ENCODE peak calls at places on chromosomes 11 and 22, in eight cellular contexts. Z is right lobe of liver, R is Calu3, I is GM03348, T is colonic mucosa, J is lower leg skin, B is glomerular endothelial cell, Q is fibroblast of mammary gland. C is an unnamed sample.

GRCh38 chr11:118618991-118619375 is 11.6 kb downstream of the PHLDB1 start:
- DNase-seq in Z (no peak), R (no peak), I (peak), T (no peak), J (peak), B (no peak), Q (peak), C (no peak)

GRCh38 chr22:47294222-47294532 is 531.7 kb downstream of the TBC1D22A start:
- DNase-seq in Z (no peak), R (no peak), I (no peak), T (no peak), J (peak), B (no peak), Q (peak), C (no peak)

GRCh38 chr11:117181586-117182550 is 3.3 kb downstream of the SIDT2 start:
- DNase-seq in Z (peak), R (no peak), I (no peak), T (peak), J (no peak), B (no peak), Q (no peak), C (no peak)

GRCh38 chr11:96154802-96155520 is 188.0 kb downstream of the MAML2 start:
- DNase-seq in Z (no peak), R (no peak), I (peak), T (no peak), J (no peak), B (no peak), Q (peak), C (no peak)

GRCh38 chr11:20015529-20016427 is 144.5 kb downstream of the DBX1 start:
- DNase-seq in Z (no peak), R (no peak), I (no peak), T (no peak), J (no peak), B (no peak), Q (no peak), C (no peak)

GRCh38 chr11:32103941-32104340 is 13.1 kb downstream of the RCN1 start:
- DNase-seq in Z (no peak), R (no peak), I (no peak), T (no peak), J (no peak), B (no peak), Q (no peak), C (no peak)

GRCh38 chr11:48141475-48142100 is 75.0 kb upstream of the OR4B1 start:
- DNase-seq in Z (no peak), R (no peak), I (peak), T (no peak), J (no peak), B (no peak), Q (peak), C (no peak)

GRCh38 chr11:66081505-66081904 is 11.4 kb downstream of the PACS1 start:
- DNase-seq in Z (peak), R (peak), I (peak), T (peak), J (peak), B (no peak), Q (no peak), C (peak)

GRCh38 chr11:130674686-130675085 is 226.2 kb downstream of the ADAMTS15 start:
- DNase-seq in Z (no peak), R (no peak), I (peak), T (no peak), J (no peak), B (no peak), Q (peak), C (no peak)

GRCh38 chr22:44205713-44206645 is 25.3 kb downstream of the PARVG start:
- DNase-seq in Z (no peak), R (no peak), I (no peak), T (no peak), J (no peak), B (no peak), Q (no peak), C (no peak)